ENCODE peak calls at places on chromosomes 1 and 21, in eight cellular contexts. One of them, this sample, is unnamed.

GRCh38 chr1:40783001-40783905 is at the start of gene KCNQ4:
- DNase-seq in B cell: no peak
- DNase-seq in GM23338: peak
- DNase-seq in ovary: peak
- DNase-seq in lung: peak
- DNase-seq in HCT116: no peak
- DNase-seq in GM20000: peak
- DNase-seq in PC-3: peak
- DNase-seq in this sample: peak

GRCh38 chr1:74847720-74848119 is 114.8 kb downstream of the TYW3 start:
- DNase-seq in GM20000: no peak
- DNase-seq in PC-3: peak
- DNase-seq in ovary: no peak
- DNase-seq in GM23338: no peak
- DNase-seq in HCT116: no peak
- DNase-seq in B cell: no peak
- DNase-seq in lung: no peak
- DNase-seq in this sample: no peak

GRCh38 chr1:181044449-181044966 is 10.7 kb downstream of the MR1 start:
- DNase-seq in GM20000: peak
- DNase-seq in PC-3: peak
- DNase-seq in GM23338: no peak
- DNase-seq in ovary: no peak
- DNase-seq in HCT116: no peak
- DNase-seq in lung: peak
- DNase-seq in B cell: no peak
- DNase-seq in this sample: peak

GRCh38 chr1:19644761-19645543 is 841 bp downstream of the NBL1 start:
- DNase-seq in HCT116: no peak
- DNase-seq in ovary: peak
- DNase-seq in PC-3: peak
- DNase-seq in GM23338: peak
- DNase-seq in lung: no peak
- DNase-seq in GM20000: peak
- DNase-seq in B cell: no peak
- DNase-seq in this sample: no peak

GRCh38 chr1:117629625-117630422 is 24.0 kb downstream of the TENT5C start:
- DNase-seq in GM23338: no peak
- DNase-seq in HCT116: no peak
- DNase-seq in ovary: no peak
- DNase-seq in B cell: no peak
- DNase-seq in GM20000: no peak
- DNase-seq in lung: peak
- DNase-seq in PC-3: no peak
- DNase-seq in this sample: no peak

GRCh38 chr1:183019126-183019740 is 4.0 kb upstream of the LAMC1 start:
- DNase-seq in lung: no peak
- DNase-seq in GM20000: no peak
- DNase-seq in B cell: no peak
- DNase-seq in GM23338: no peak
- DNase-seq in PC-3: peak
- DNase-seq in ovary: no peak
- DNase-seq in HCT116: no peak
- DNase-seq in this sample: peak

GRCh38 chr1:26820784-26821269 is 5.7 kb upstream of the ZDHHC18 start:
- DNase-seq in PC-3: no peak
- DNase-seq in lung: no peak
- DNase-seq in HCT116: no peak
- DNase-seq in ovary: no peak
- DNase-seq in B cell: peak
- DNase-seq in GM23338: peak
- DNase-seq in GM20000: peak
- DNase-seq in this sample: no peak

GRCh38 chr1:191831572-191831971 is 326.7 kb upstream of the RGS18 start:
- DNase-seq in PC-3: peak
- DNase-seq in lung: no peak
- DNase-seq in GM23338: peak
- DNase-seq in B cell: no peak
- DNase-seq in HCT116: peak
- DNase-seq in ovary: no peak
- DNase-seq in GM20000: no peak
- DNase-seq in this sample: no peak

GRCh38 chr1:74773540-74773939 is 40.6 kb downstream of the TYW3 start:
- DNase-seq in lung: no peak
- DNase-seq in PC-3: no peak
- DNase-seq in GM20000: no peak
- DNase-seq in ovary: no peak
- DNase-seq in B cell: no peak
- DNase-seq in HCT116: no peak
- DNase-seq in GM23338: no peak
- DNase-seq in this sample: no peak

GRCh38 chr1:67144696-67145095 is 9.9 kb upstream of the C1orf141 start:
- DNase-seq in HCT116: no peak
- DNase-seq in GM20000: peak
- DNase-seq in PC-3: peak
- DNase-seq in B cell: no peak
- DNase-seq in ovary: no peak
- DNase-seq in GM23338: no peak
- DNase-seq in lung: no peak
- DNase-seq in this sample: no peak

GRCh38 chr1:23613191-23614126 is 54.2 kb upstream of the ID3 start:
- DNase-seq in GM20000: peak
- DNase-seq in HCT116: no peak
- DNase-seq in B cell: no peak
- DNase-seq in ovary: no peak
- DNase-seq in lung: no peak
- DNase-seq in GM23338: no peak
- DNase-seq in PC-3: no peak
- DNase-seq in this sample: no peak

GRCh38 chr1:23610677-23611076 is 51.4 kb upstream of the ID3 start:
- DNase-seq in GM20000: no peak
- DNase-seq in B cell: no peak
- DNase-seq in GM23338: no peak
- DNase-seq in HCT116: no peak
- DNase-seq in lung: no peak
- DNase-seq in PC-3: no peak
- DNase-seq in ovary: no peak
- DNase-seq in this sample: no peak

GRCh38 chr1:23607944-23608343 is 48.6 kb upstream of the ID3 start:
- DNase-seq in B cell: no peak
- DNase-seq in lung: no peak
- DNase-seq in ovary: no peak
- DNase-seq in PC-3: no peak
- DNase-seq in GM20000: no peak
- DNase-seq in HCT116: no peak
- DNase-seq in GM23338: no peak
- DNase-seq in this sample: no peak

GRCh38 chr1:23611601-23612327 is 52.5 kb upstream of the ID3 start:
- DNase-seq in PC-3: no peak
- DNase-seq in ovary: no peak
- DNase-seq in B cell: peak
- DNase-seq in GM23338: no peak
- DNase-seq in lung: no peak
- DNase-seq in GM20000: no peak
- DNase-seq in HCT116: no peak
- DNase-seq in this sample: no peak

GRCh38 chr1:23609971-23610370 is 50.7 kb upstream of the ID3 start:
- DNase-seq in GM23338: no peak
- DNase-seq in PC-3: no peak
- DNase-seq in HCT116: no peak
- DNase-seq in B cell: no peak
- DNase-seq in GM20000: no peak
- DNase-seq in ovary: no peak
- DNase-seq in lung: no peak
- DNase-seq in this sample: no peak
- TF ChIP-seq CTCF in GM23338: no peak
- TF ChIP-seq CTCF in PC-3: no peak
- TF ChIP-seq CTCF in HCT116: no peak
- TF ChIP-seq CTCF in B cell: no peak
- TF ChIP-seq CTCF in GM20000: no peak
- TF ChIP-seq CTCF in ovary: no peak
- TF ChIP-seq CTCF in lung: no peak
- TF ChIP-seq CTCF in this sample: no peak

GRCh38 chr1:223109581-223110026 is 33.4 kb downstream of the TLR5 start:
- DNase-seq in B cell: no peak
- DNase-seq in HCT116: no peak
- DNase-seq in lung: no peak
- DNase-seq in PC-3: no peak
- DNase-seq in GM20000: no peak
- DNase-seq in GM23338: no peak
- DNase-seq in ovary: no peak
- DNase-seq in this sample: peak

GRCh38 chr1:223110963-223111362 is 32.1 kb downstream of the TLR5 start:
- DNase-seq in GM23338: no peak
- DNase-seq in lung: no peak
- DNase-seq in HCT116: no peak
- DNase-seq in B cell: no peak
- DNase-seq in GM20000: no peak
- DNase-seq in PC-3: no peak
- DNase-seq in ovary: no peak
- DNase-seq in this sample: no peak

GRCh38 chr1:223106856-223107255 is 36.2 kb downstream of the TLR5 start:
- DNase-seq in B cell: no peak
- DNase-seq in HCT116: no peak
- DNase-seq in GM23338: no peak
- DNase-seq in lung: no peak
- DNase-seq in PC-3: no peak
- DNase-seq in GM20000: no peak
- DNase-seq in ovary: no peak
- DNase-seq in this sample: no peak

GRCh38 chr1:223102797-223103533 is 40.1 kb downstream of the TLR5 start:
- DNase-seq in B cell: no peak
- DNase-seq in PC-3: peak
- DNase-seq in lung: no peak
- DNase-seq in ovary: no peak
- DNase-seq in GM23338: no peak
- DNase-seq in GM20000: no peak
- DNase-seq in HCT116: no peak
- DNase-seq in this sample: peak

GRCh38 chr1:223105568-223105967 is 37.5 kb downstream of the TLR5 start:
- DNase-seq in B cell: no peak
- DNase-seq in GM20000: no peak
- DNase-seq in HCT116: no peak
- DNase-seq in GM23338: no peak
- DNase-seq in ovary: no peak
- DNase-seq in lung: no peak
- DNase-seq in PC-3: no peak
- DNase-seq in this sample: no peak
- TF ChIP-seq CTCF in B cell: no peak
- TF ChIP-seq CTCF in GM20000: no peak
- TF ChIP-seq CTCF in HCT116: no peak
- TF ChIP-seq CTCF in GM23338: no peak
- TF ChIP-seq CTCF in ovary: no peak
- TF ChIP-seq CTCF in lung: no peak
- TF ChIP-seq CTCF in PC-3: no peak
- TF ChIP-seq CTCF in this sample: no peak

GRCh38 chr21:45357436-45358260 is 47.3 kb upstream of the COL18A1 start:
- DNase-seq in lung: no peak
- DNase-seq in HCT116: no peak
- DNase-seq in B cell: no peak
- DNase-seq in PC-3: no peak
- DNase-seq in GM23338: peak
- DNase-seq in GM20000: no peak
- DNase-seq in ovary: peak
- DNase-seq in this sample: no peak
- TF ChIP-seq CTCF in lung: no peak
- TF ChIP-seq CTCF in HCT116: peak
- TF ChIP-seq CTCF in B cell: no peak
- TF ChIP-seq CTCF in PC-3: peak
- TF ChIP-seq CTCF in GM23338: peak
- TF ChIP-seq CTCF in GM20000: no peak
- TF ChIP-seq CTCF in ovary: no peak
- TF ChIP-seq CTCF in this sample: no peak

GRCh38 chr1:34889705-34890104 is 30.2 kb upstream of the SMIM12 start:
- DNase-seq in HCT116: no peak
- DNase-seq in B cell: no peak
- DNase-seq in lung: no peak
- DNase-seq in GM23338: no peak
- DNase-seq in ovary: no peak
- DNase-seq in GM20000: no peak
- DNase-seq in PC-3: no peak
- DNase-seq in this sample: no peak

GRCh38 chr1:34884536-34884935 is 25.0 kb upstream of the SMIM12 start:
- DNase-seq in B cell: no peak
- DNase-seq in HCT116: no peak
- DNase-seq in GM23338: no peak
- DNase-seq in lung: no peak
- DNase-seq in ovary: no peak
- DNase-seq in GM20000: no peak
- DNase-seq in PC-3: no peak
- DNase-seq in this sample: no peak

GRCh38 chr1:34887593-34887992 is 28.0 kb upstream of the SMIM12 start:
- DNase-seq in PC-3: no peak
- DNase-seq in GM23338: no peak
- DNase-seq in B cell: no peak
- DNase-seq in lung: no peak
- DNase-seq in GM20000: no peak
- DNase-seq in ovary: no peak
- DNase-seq in HCT116: no peak
- DNase-seq in this sample: no peak

GRCh38 chr1:34885405-34886247 is 26.1 kb upstream of the SMIM12 start:
- DNase-seq in HCT116: no peak
- DNase-seq in GM20000: peak
- DNase-seq in ovary: no peak
- DNase-seq in lung: peak
- DNase-seq in PC-3: no peak
- DNase-seq in GM23338: peak
- DNase-seq in B cell: no peak
- DNase-seq in this sample: peak

GRCh38 chr1:34884961-34885360 is 25.4 kb upstream of the SMIM12 start:
- DNase-seq in HCT116: peak
- DNase-seq in GM20000: peak
- DNase-seq in GM23338: peak
- DNase-seq in B cell: no peak
- DNase-seq in lung: no peak
- DNase-seq in PC-3: no peak
- DNase-seq in ovary: no peak
- DNase-seq in this sample: peak
- TF ChIP-seq CTCF in HCT116: peak
- TF ChIP-seq CTCF in GM20000: peak
- TF ChIP-seq CTCF in GM23338: peak
- TF ChIP-seq CTCF in B cell: no peak
- TF ChIP-seq CTCF in lung: no peak
- TF ChIP-seq CTCF in PC-3: peak
- TF ChIP-seq CTCF in ovary: no peak
- TF ChIP-seq CTCF in this sample: peak

GRCh38 chr21:34156957-34157356 is 83.6 kb downstream of the MRPS6 start:
- DNase-seq in ovary: peak
- DNase-seq in PC-3: no peak
- DNase-seq in GM23338: no peak
- DNase-seq in B cell: no peak
- DNase-seq in HCT116: no peak
- DNase-seq in GM20000: no peak
- DNase-seq in lung: no peak
- DNase-seq in this sample: no peak
- TF ChIP-seq CTCF in ovary: no peak
- TF ChIP-seq CTCF in PC-3: no peak
- TF ChIP-seq CTCF in GM23338: no peak
- TF ChIP-seq CTCF in B cell: no peak
- TF ChIP-seq CTCF in HCT116: no peak
- TF ChIP-seq CTCF in GM20000: no peak
- TF ChIP-seq CTCF in lung: no peak
- TF ChIP-seq CTCF in this sample: no peak

GRCh38 chr1:153616885-153617428 is 832 bp upstream of the S100A14 start:
- DNase-seq in B cell: no peak
- DNase-seq in ovary: no peak
- DNase-seq in PC-3: no peak
- DNase-seq in GM23338: no peak
- DNase-seq in GM20000: no peak
- DNase-seq in lung: peak
- DNase-seq in HCT116: no peak
- DNase-seq in this sample: no peak
- TF ChIP-seq CTCF in B cell: no peak
- TF ChIP-seq CTCF in ovary: no peak
- TF ChIP-seq CTCF in PC-3: no peak
- TF ChIP-seq CTCF in GM23338: no peak
- TF ChIP-seq CTCF in GM20000: no peak
- TF ChIP-seq CTCF in lung: no peak
- TF ChIP-seq CTCF in HCT116: no peak
- TF ChIP-seq CTCF in this sample: no peak

This sample was measured in Calu3.